ENCODE peak calls at places on chromosomes 4 and X, in seven cellular contexts. One of them, this sample, is unnamed.

GRCh38 chr4:183175631-183176232 is 76.7 kb downstream of the WWC2 start:
- DNase-seq in heart left ventricle: no peak
- DNase-seq in upper lobe of right lung: no peak
- DNase-seq in activated CD4-positive, alpha-beta T cell treated with anti-CD3 and anti-CD28 coated beads, Interleukin-2, amount 10 ng/mL, durations not matched to agents 7 days and 5 days: no peak
- DNase-seq in AG10803: peak
- DNase-seq in activated gamma-delta T cell treated with anti-CD3 and anti-CD28 coated beads, Interleukin-2, amount 50 U/mL, for 16 hours: no peak
- DNase-seq in GM04504: no peak
- DNase-seq in this sample: no peak

GRCh38 chr4:153755186-153755585 is 4.6 kb downstream of the RNF175 start:
- DNase-seq in heart left ventricle: no peak
- DNase-seq in upper lobe of right lung: no peak
- DNase-seq in activated CD4-positive, alpha-beta T cell treated with anti-CD3 and anti-CD28 coated beads, Interleukin-2, amount 10 ng/mL, durations not matched to agents 7 days and 5 days: no peak
- DNase-seq in AG10803: no peak
- DNase-seq in activated gamma-delta T cell treated with anti-CD3 and anti-CD28 coated beads, Interleukin-2, amount 50 U/mL, for 16 hours: no peak
- DNase-seq in GM04504: no peak
- DNase-seq in this sample: no peak

GRCh38 chr4:116953947-116954346 is 131.4 kb downstream of the TRAM1L1 start:
- DNase-seq in heart left ventricle: no peak
- DNase-seq in upper lobe of right lung: no peak
- DNase-seq in activated CD4-positive, alpha-beta T cell treated with anti-CD3 and anti-CD28 coated beads, Interleukin-2, amount 10 ng/mL, durations not matched to agents 7 days and 5 days: no peak
- DNase-seq in AG10803: no peak
- DNase-seq in activated gamma-delta T cell treated with anti-CD3 and anti-CD28 coated beads, Interleukin-2, amount 50 U/mL, for 16 hours: no peak
- DNase-seq in GM04504: no peak
- DNase-seq in this sample: no peak

GRCh38 chrX:97842468-97843199 is 958.9 kb downstream of the RPA4 start:
- DNase-seq in heart left ventricle: no peak
- DNase-seq in upper lobe of right lung: no peak
- DNase-seq in activated CD4-positive, alpha-beta T cell treated with anti-CD3 and anti-CD28 coated beads, Interleukin-2, amount 10 ng/mL, durations not matched to agents 7 days and 5 days: no peak
- DNase-seq in AG10803: no peak
- DNase-seq in activated gamma-delta T cell treated with anti-CD3 and anti-CD28 coated beads, Interleukin-2, amount 50 U/mL, for 16 hours: no peak
- DNase-seq in GM04504: no peak
- DNase-seq in this sample: no peak

GRCh38 chrX:9855536-9856320 is 69.5 kb downstream of the SHROOM2 start:
- DNase-seq in heart left ventricle: no peak
- DNase-seq in upper lobe of right lung: no peak
- DNase-seq in activated CD4-positive, alpha-beta T cell treated with anti-CD3 and anti-CD28 coated beads, Interleukin-2, amount 10 ng/mL, durations not matched to agents 7 days and 5 days: no peak
- DNase-seq in AG10803: no peak
- DNase-seq in activated gamma-delta T cell treated with anti-CD3 and anti-CD28 coated beads, Interleukin-2, amount 50 U/mL, for 16 hours: no peak
- DNase-seq in GM04504: no peak
- DNase-seq in this sample: no peak

GRCh38 chrX:102808336-102808735 is 87.8 kb downstream of the GPRASP3 start:
- DNase-seq in heart left ventricle: no peak
- DNase-seq in upper lobe of right lung: no peak
- DNase-seq in activated CD4-positive, alpha-beta T cell treated with anti-CD3 and anti-CD28 coated beads, Interleukin-2, amount 10 ng/mL, durations not matched to agents 7 days and 5 days: no peak
- DNase-seq in AG10803: peak
- DNase-seq in activated gamma-delta T cell treated with anti-CD3 and anti-CD28 coated beads, Interleukin-2, amount 50 U/mL, for 16 hours: no peak
- DNase-seq in GM04504: no peak
- DNase-seq in this sample: no peak

GRCh38 chrX:15946783-15947550 is 92.4 kb upstream of the AP1S2 start:
- DNase-seq in heart left ventricle: no peak
- DNase-seq in upper lobe of right lung: no peak
- DNase-seq in activated CD4-positive, alpha-beta T cell treated with anti-CD3 and anti-CD28 coated beads, Interleukin-2, amount 10 ng/mL, durations not matched to agents 7 days and 5 days: no peak
- DNase-seq in AG10803: peak
- DNase-seq in activated gamma-delta T cell treated with anti-CD3 and anti-CD28 coated beads, Interleukin-2, amount 50 U/mL, for 16 hours: no peak
- DNase-seq in GM04504: peak
- DNase-seq in this sample: peak

GRCh38 chrX:50448565-50448964 is 22.1 kb downstream of the DGKK start:
- DNase-seq in heart left ventricle: no peak
- DNase-seq in upper lobe of right lung: no peak
- DNase-seq in activated CD4-positive, alpha-beta T cell treated with anti-CD3 and anti-CD28 coated beads, Interleukin-2, amount 10 ng/mL, durations not matched to agents 7 days and 5 days: peak
- DNase-seq in AG10803: no peak
- DNase-seq in activated gamma-delta T cell treated with anti-CD3 and anti-CD28 coated beads, Interleukin-2, amount 50 U/mL, for 16 hours: no peak
- DNase-seq in GM04504: no peak
- DNase-seq in this sample: peak

GRCh38 chrX:54785901-54786300 is 12.2 kb downstream of the ITIH6 start:
- DNase-seq in heart left ventricle: no peak
- DNase-seq in upper lobe of right lung: no peak
- DNase-seq in activated CD4-positive, alpha-beta T cell treated with anti-CD3 and anti-CD28 coated beads, Interleukin-2, amount 10 ng/mL, durations not matched to agents 7 days and 5 days: no peak
- DNase-seq in AG10803: peak
- DNase-seq in activated gamma-delta T cell treated with anti-CD3 and anti-CD28 coated beads, Interleukin-2, amount 50 U/mL, for 16 hours: no peak
- DNase-seq in GM04504: no peak
- DNase-seq in this sample: peak

This sample was measured in OCI-M1.